ENCODE peak calls at places on chromosomes 4 and X, in four cellular contexts. N, L, Z and Y are unnamed samples.

GRCh38 chrX:39854772-39855747 is 242.7 kb downstream of the BCOR start:
- DNase-seq in N (peak; percentile 26), Z (no peak), L (no peak), Y (no peak)

GRCh38 chrX:125131146-125131545 is 188.5 kb upstream of the TEX13C start:
- DNase-seq in Z (no peak), N (no peak), L (peak; percentile 73), Y (no peak)

GRCh38 chr4:6008766-6009385 is 9.4 kb downstream of the C4orf50 start:
- DNase-seq in L (no peak), Z (no peak), N (no peak), Y (no peak)

GRCh38 chr4:86243750-86244149 is 116.1 kb downstream of the MAPK10 start:
- DNase-seq in N (no peak), Z (no peak), L (no peak), Y (no peak)

GRCh38 chrX:23896983-23897382 is 10.8 kb downstream of the APOO start:
- DNase-seq in L (no peak), N (no peak), Z (peak; percentile 36), Y (no peak)

GRCh38 chrX:143873343-143873742 is 10.5 kb upstream of the UBE2NL start:
- DNase-seq in N (no peak), L (no peak), Z (peak; percentile 7), Y (peak; percentile 28)

GRCh38 chrX:20221902-20222301 is 44.8 kb downstream of the RPS6KA3 start:
- DNase-seq in Z (no peak), L (no peak), N (no peak), Y (peak; percentile 29)

GRCh38 chrX:77668391-77669237 is 117.4 kb downstream of the ATRX start:
- DNase-seq in N (no peak), L (no peak), Z (peak; percentile 36), Y (peak; percentile 21)

GRCh38 chrX:72272868-72273267 is 4.2 kb downstream of the RPS4X start:
- DNase-seq in N (no peak), L (no peak), Z (peak; percentile 61), Y (peak; percentile 74)

GRCh38 chr4:41294445-41295062 is 37.8 kb downstream of the UCHL1 start:
- DNase-seq in L (no peak), Z (no peak), N (no peak), Y (peak; percentile 9)

GRCh38 chrX:16862829-16863228 is 7.3 kb downstream of the RBBP7 start:
- DNase-seq in Z (no peak), L (no peak), N (no peak), Y (no peak)

GRCh38 chr4:152515678-152516077 is 20.2 kb downstream of the FBXW7 start:
- DNase-seq in L (no peak), Z (peak; percentile 72), N (no peak), Y (peak; percentile 67)

GRCh38 chr4:7420661-7421040 is 14.1 kb downstream of the PSAPL1 start:
- DNase-seq in N (no peak), L (no peak), Z (no peak), Y (no peak)

GRCh38 chr4:102809190-102809589 is 18.2 kb downstream of the UBE2D3 start:
- DNase-seq in L (no peak), Z (no peak), N (no peak), Y (no peak)

GRCh38 chr4:179607003-179607402 is 2164.8 kb upstream of the AGA start:
- DNase-seq in Z (no peak), L (no peak), N (no peak), Y (peak; percentile 20)

GRCh38 chrX:106599411-106599810 is 12.4 kb upstream of the RADX start:
- DNase-seq in L (no peak), N (no peak), Z (no peak), Y (no peak)

GRCh38 chrX:137143864-137144263 is 110.1 kb upstream of the GPR101 start:
- DNase-seq in N (no peak), L (no peak), Z (no peak), Y (no peak)

GRCh38 chrX:22652596-22652995 is 347.2 kb upstream of the DDX53 start:
- DNase-seq in L (no peak), Z (peak; percentile 48), N (no peak), Y (peak; percentile 56)

GRCh38 chrX:15497865-15498264 is 2.7 kb upstream of the BMX start:
- DNase-seq in N (no peak), Z (no peak), L (peak; percentile 53), Y (peak; percentile 18)

GRCh38 chrX:12685541-12685940 is 105.7 kb upstream of the PRPS2 start:
- DNase-seq in N (no peak), Z (no peak), L (no peak), Y (peak; percentile 3)

GRCh38 chr4:19508442-19508841 is 743.3 kb upstream of the SLIT2 start:
- DNase-seq in N (no peak), Z (peak; percentile 63), L (no peak), Y (no peak)

GRCh38 chrX:87299563-87300160 is 217.9 kb upstream of the KLHL4 start:
- DNase-seq in N (no peak), Z (no peak), L (no peak), Y (peak; percentile 5)

GRCh38 chrX:1661048-1661921 is 46.4 kb downstream of the ASMT start:
- DNase-seq in N (peak; percentile 52), L (no peak), Z (no peak), Y (no peak)